ENCODE peak calls at places on chromosome 5, in four cellular contexts. One of them, this sample, is unnamed.
A peak's percentile ranks its signal among the peaks of the same experiment; 100 is the strongest.

GRCh38 chr5:73945505-73945904 is 319.5 kb downstream of the ARHGEF28 start:
- DNase-seq in stimulated activated CD8-positive, alpha-beta memory T cell treated with anti-CD3 and anti-CD28 coated beads, Interleukin-2, amount 100 ng/mL, for 48 hours: no peak
- DNase-seq in HT-29: peak; percentile 12
- DNase-seq in NCI-H2081: no peak
- DNase-seq in this sample: peak; percentile 19

GRCh38 chr5:980941-981340 is 27.7 kb upstream of the NKD2 start:
- DNase-seq in stimulated activated CD8-positive, alpha-beta memory T cell treated with anti-CD3 and anti-CD28 coated beads, Interleukin-2, amount 100 ng/mL, for 48 hours: no peak
- DNase-seq in NCI-H2081: no peak
- DNase-seq in HT-29: peak; percentile 77
- DNase-seq in this sample: no peak

GRCh38 chr5:173518856-173519255 is 97.6 kb downstream of the BOD1 start:
- DNase-seq in stimulated activated CD8-positive, alpha-beta memory T cell treated with anti-CD3 and anti-CD28 coated beads, Interleukin-2, amount 100 ng/mL, for 48 hours: no peak
- DNase-seq in HT-29: no peak
- DNase-seq in NCI-H2081: no peak
- DNase-seq in this sample: no peak

GRCh38 chr5:120098902-120099301 is 365.2 kb upstream of the PRR16 start:
- DNase-seq in HT-29: no peak
- DNase-seq in NCI-H2081: no peak
- DNase-seq in stimulated activated CD8-positive, alpha-beta memory T cell treated with anti-CD3 and anti-CD28 coated beads, Interleukin-2, amount 100 ng/mL, for 48 hours: no peak
- DNase-seq in this sample: no peak

GRCh38 chr5:128905225-128906110 is 59.8 kb upstream of the SLC27A6 start:
- DNase-seq in HT-29: peak; percentile 86
- DNase-seq in stimulated activated CD8-positive, alpha-beta memory T cell treated with anti-CD3 and anti-CD28 coated beads, Interleukin-2, amount 100 ng/mL, for 48 hours: no peak
- DNase-seq in NCI-H2081: peak; percentile 12
- DNase-seq in this sample: peak; percentile 7

GRCh38 chr5:139646912-139647391 is 1.2 kb upstream of the CXXC5 start:
- DNase-seq in NCI-H2081: no peak
- DNase-seq in HT-29: no peak
- DNase-seq in stimulated activated CD8-positive, alpha-beta memory T cell treated with anti-CD3 and anti-CD28 coated beads, Interleukin-2, amount 100 ng/mL, for 48 hours: no peak
- DNase-seq in this sample: no peak

GRCh38 chr5:153256-153655 is 38.0 kb upstream of the LRRC14B start:
- DNase-seq in stimulated activated CD8-positive, alpha-beta memory T cell treated with anti-CD3 and anti-CD28 coated beads, Interleukin-2, amount 100 ng/mL, for 48 hours: no peak
- DNase-seq in NCI-H2081: no peak
- DNase-seq in HT-29: no peak
- DNase-seq in this sample: no peak

GRCh38 chr5:124746916-124747769 is 704 bp upstream of the ZNF608 start:
- DNase-seq in stimulated activated CD8-positive, alpha-beta memory T cell treated with anti-CD3 and anti-CD28 coated beads, Interleukin-2, amount 100 ng/mL, for 48 hours: no peak
- DNase-seq in NCI-H2081: peak; percentile 95
- DNase-seq in HT-29: peak; percentile 74
- DNase-seq in this sample: no peak

GRCh38 chr5:148452499-148453193 is 68.9 kb downstream of the FBXO38 start:
- DNase-seq in stimulated activated CD8-positive, alpha-beta memory T cell treated with anti-CD3 and anti-CD28 coated beads, Interleukin-2, amount 100 ng/mL, for 48 hours: no peak
- DNase-seq in HT-29: no peak
- DNase-seq in NCI-H2081: no peak
- DNase-seq in this sample: no peak

GRCh38 chr5:149719666-149720065 is 10.4 kb upstream of the PPARGC1B start:
- DNase-seq in NCI-H2081: no peak
- DNase-seq in HT-29: peak; percentile 14
- DNase-seq in stimulated activated CD8-positive, alpha-beta memory T cell treated with anti-CD3 and anti-CD28 coated beads, Interleukin-2, amount 100 ng/mL, for 48 hours: no peak
- DNase-seq in this sample: no peak

GRCh38 chr5:178194026-178194425 is 6.9 kb upstream of the GMCL2 start:
- DNase-seq in stimulated activated CD8-positive, alpha-beta memory T cell treated with anti-CD3 and anti-CD28 coated beads, Interleukin-2, amount 100 ng/mL, for 48 hours: no peak
- DNase-seq in NCI-H2081: no peak
- DNase-seq in HT-29: no peak
- DNase-seq in this sample: no peak

GRCh38 chr5:32712463-32713395 is 1.6 kb downstream of the NPR3 start:
- DNase-seq in HT-29: no peak
- DNase-seq in stimulated activated CD8-positive, alpha-beta memory T cell treated with anti-CD3 and anti-CD28 coated beads, Interleukin-2, amount 100 ng/mL, for 48 hours: no peak
- DNase-seq in NCI-H2081: no peak
- DNase-seq in this sample: no peak

GRCh38 chr5:31106742-31107546 is 86.5 kb upstream of the CDH6 start:
- DNase-seq in stimulated activated CD8-positive, alpha-beta memory T cell treated with anti-CD3 and anti-CD28 coated beads, Interleukin-2, amount 100 ng/mL, for 48 hours: no peak
- DNase-seq in HT-29: no peak
- DNase-seq in NCI-H2081: peak; percentile 68
- DNase-seq in this sample: no peak

GRCh38 chr5:38164776-38165399 is 93.5 kb upstream of the EGFLAM start:
- DNase-seq in HT-29: no peak
- DNase-seq in stimulated activated CD8-positive, alpha-beta memory T cell treated with anti-CD3 and anti-CD28 coated beads, Interleukin-2, amount 100 ng/mL, for 48 hours: no peak
- DNase-seq in NCI-H2081: no peak
- DNase-seq in this sample: no peak

GRCh38 chr5:41122459-41122858 is 51.3 kb upstream of the MROH2B start:
- DNase-seq in stimulated activated CD8-positive, alpha-beta memory T cell treated with anti-CD3 and anti-CD28 coated beads, Interleukin-2, amount 100 ng/mL, for 48 hours: no peak
- DNase-seq in HT-29: no peak
- DNase-seq in NCI-H2081: no peak
- DNase-seq in this sample: no peak

GRCh38 chr5:1197876-1198666 is 3.3 kb upstream of the SLC6A19 start:
- DNase-seq in stimulated activated CD8-positive, alpha-beta memory T cell treated with anti-CD3 and anti-CD28 coated beads, Interleukin-2, amount 100 ng/mL, for 48 hours: no peak
- DNase-seq in NCI-H2081: no peak
- DNase-seq in HT-29: no peak
- DNase-seq in this sample: no peak

GRCh38 chr5:115637507-115637906 is 11.7 kb upstream of the TMED7 start:
- DNase-seq in NCI-H2081: no peak
- DNase-seq in HT-29: no peak
- DNase-seq in stimulated activated CD8-positive, alpha-beta memory T cell treated with anti-CD3 and anti-CD28 coated beads, Interleukin-2, amount 100 ng/mL, for 48 hours: no peak
- DNase-seq in this sample: no peak

GRCh38 chr5:72597456-72597948 is 90.3 kb upstream of the ZNF366 start:
- DNase-seq in NCI-H2081: no peak
- DNase-seq in HT-29: no peak
- DNase-seq in stimulated activated CD8-positive, alpha-beta memory T cell treated with anti-CD3 and anti-CD28 coated beads, Interleukin-2, amount 100 ng/mL, for 48 hours: no peak
- DNase-seq in this sample: no peak

GRCh38 chr5:6667648-6668047 is 34.4 kb downstream of the SRD5A1 start:
- DNase-seq in stimulated activated CD8-positive, alpha-beta memory T cell treated with anti-CD3 and anti-CD28 coated beads, Interleukin-2, amount 100 ng/mL, for 48 hours: no peak
- DNase-seq in HT-29: no peak
- DNase-seq in NCI-H2081: no peak
- DNase-seq in this sample: no peak

GRCh38 chr5:159887050-159887449 is 29.2 kb upstream of the ADRA1B start:
- DNase-seq in HT-29: no peak
- DNase-seq in stimulated activated CD8-positive, alpha-beta memory T cell treated with anti-CD3 and anti-CD28 coated beads, Interleukin-2, amount 100 ng/mL, for 48 hours: no peak
- DNase-seq in NCI-H2081: no peak
- DNase-seq in this sample: no peak

This sample was measured in stimulated activated CD4-positive, alpha-beta T cell treated with anti-CD3 and anti-CD28 coated beads, Interleukin-4, amount 100 ng/mL, for 48 hours.